ENCODE peak calls at places on chromosome 4, in ten cellular contexts. O is fibroblast of the aortic adventitia, Q is Panc1, H is AG04450, M is neural crest cell, I is H9, L is WTC11, B is tibial nerve, P is ascending aorta, A is mesothelial cell of epicardium. Z is an unnamed sample.
A peak's percentile ranks its signal among the peaks of the same experiment; 100 is the strongest.

GRCh38 chr4:147195386-147195785 is 249.7 kb upstream of the TTC29 start:
- DNase-seq in L (no peak), M (no peak), H (no peak), O (peak; percentile 12), Q (no peak), B (no peak), A (no peak), P (no peak), I (no peak), Z (no peak)

GRCh38 chr4:100525689-100526088 is 7.9 kb upstream of the EMCN start:
- DNase-seq in B (no peak), A (no peak), M (no peak), I (no peak), L (no peak), H (no peak), Q (no peak), P (no peak), O (peak; percentile 48), Z (no peak)

GRCh38 chr4:158350161-158350560 is 139.9 kb downstream of the TMEM144 start:
- DNase-seq in B (no peak), O (no peak), I (no peak), Q (no peak), A (no peak), L (no peak), H (no peak), P (no peak), M (no peak), Z (no peak)

GRCh38 chr4:4755306-4755705 is 104.2 kb upstream of the MSX1 start:
- DNase-seq in A (no peak), O (no peak), L (no peak), B (no peak), M (no peak), I (no peak), Q (no peak), P (no peak), H (no peak), Z (no peak)

GRCh38 chr4:131302108-131302507 is 1847.0 kb upstream of the PCDH10 start:
- DNase-seq in A (no peak), P (no peak), I (peak; percentile 38), H (no peak), M (no peak), B (no peak), O (no peak), L (no peak), Q (no peak), Z (no peak)

GRCh38 chr4:95231713-95232112 is 317.1 kb downstream of the UNC5C start:
- DNase-seq in L (no peak), M (no peak), A (no peak), Q (no peak), I (no peak), B (no peak), H (no peak), P (no peak), O (no peak), Z (no peak)

GRCh38 chr4:108561086-108561485 is 59.3 kb upstream of the RPL34 start:
- DNase-seq in Q (no peak), O (no peak), I (no peak), A (no peak), H (no peak), B (no peak), P (no peak), M (no peak), L (no peak), Z (no peak)

GRCh38 chr4:103415801-103416200 is 217.7 kb upstream of the CENPE start:
- DNase-seq in L (no peak), M (no peak), Q (no peak), P (no peak), H (no peak), B (no peak), O (no peak), I (no peak), A (no peak), Z (no peak)

GRCh38 chr4:130659314-130659713 is 1563.4 kb downstream of the C4orf33 start:
- DNase-seq in M (no peak), I (no peak), L (no peak), O (no peak), A (no peak), H (no peak), P (no peak), Q (no peak), B (no peak), Z (no peak)

DNA sequence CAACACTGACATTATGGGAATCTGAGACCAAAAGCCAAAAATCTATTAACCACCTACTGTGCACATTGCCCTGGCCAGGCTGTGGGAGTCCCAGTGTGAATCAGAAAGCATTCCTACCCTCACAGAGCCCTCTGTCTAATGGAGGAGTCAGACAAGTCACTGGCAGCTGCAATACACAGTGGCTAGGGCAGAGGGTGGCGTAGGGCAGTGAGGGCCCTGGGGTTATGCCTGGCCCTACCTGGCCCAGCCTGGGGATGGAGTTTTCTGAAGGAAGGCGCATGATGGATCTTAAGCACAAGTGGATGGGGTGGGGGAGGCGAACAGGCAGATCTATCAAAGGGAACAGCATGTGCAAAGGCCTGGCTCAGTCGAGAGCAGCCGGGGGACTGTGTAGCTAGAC is 10.8 kb downstream of the JAKMIP1 start:
- DNase-seq in H (no peak), P (no peak), Q (no peak), O (no peak), I (no peak), M (no peak), B (no peak), A (no peak), L (no peak), Z (no peak)
- TF ChIP-seq CTCF in H (no peak), P (no peak), Q (no peak), O (no peak), I (no peak), M (no peak), B (no peak), A (no peak), L (no peak), Z (no peak)

GRCh38 chr4:86596802-86597201 is 2.7 kb downstream of the PTPN13 start:
- DNase-seq in B (no peak), I (no peak), O (peak; percentile 55), P (no peak), H (no peak), Q (no peak), L (no peak), A (no peak), M (no peak), Z (no peak)

GRCh38 chr4:86595426-86595805 is 1.3 kb downstream of the PTPN13 start:
- DNase-seq in B (no peak), L (no peak), O (no peak), I (no peak), A (no peak), P (no peak), M (no peak), Q (no peak), H (no peak), Z (no peak)

GRCh38 chr4:86592553-86593249 is 1.4 kb upstream of the PTPN13 start:
- DNase-seq in A (no peak), O (peak; percentile 25), M (no peak), Q (no peak), I (no peak), P (no peak), L (no peak), H (no peak), B (no peak), Z (no peak)

GRCh38 chr4:86593726-86594558 is at the start of gene PTPN13:
- DNase-seq in Q (no peak), L (peak; percentile 100), M (peak; percentile 99), A (peak; percentile 92), B (peak; percentile 96), P (peak; percentile 99), O (peak; percentile 97), H (peak; percentile 97), I (peak; percentile 100), Z (peak; percentile 97)

GRCh38 chr4:86594559-86595425 is 677 bp downstream of the PTPN13 start:
- DNase-seq in H (peak; percentile 47), P (peak; percentile 70), L (peak; percentile 61), I (peak; percentile 34), A (peak; percentile 37), M (no peak), O (peak; percentile 90), Q (no peak), B (no peak), Z (peak; percentile 93)
- TF ChIP-seq CTCF in H (peak; percentile 41), P (no peak), L (no peak), I (peak; percentile 33), A (no peak), M (peak; percentile 43), O (peak; percentile 40), Q (no peak), B (peak; percentile 5), Z (peak; percentile 30)

GRCh38 chr4:55186123-55186522 is 60.7 kb upstream of the KDR start:
- DNase-seq in L (no peak), P (no peak), B (no peak), A (no peak), I (no peak), M (no peak), O (no peak), Q (no peak), H (no peak), Z (no peak)
- TF ChIP-seq CTCF in L (no peak), P (no peak), B (no peak), A (peak; percentile 12), I (peak; percentile 50), M (peak; percentile 41), O (peak; percentile 26), Q (no peak), H (peak; percentile 21), Z (no peak)

GRCh38 chr4:150974750-150975149 is 40.3 kb downstream of the LRBA start:
- DNase-seq in O (no peak), M (no peak), Q (no peak), H (no peak), L (no peak), A (no peak), B (no peak), I (no peak), P (no peak), Z (no peak)

GRCh38 chr4:150974251-150974640 is 40.8 kb downstream of the LRBA start:
- DNase-seq in I (no peak), A (no peak), O (no peak), L (no peak), M (no peak), Q (no peak), P (no peak), B (no peak), H (no peak), Z (no peak)

GRCh38 chr4:150978738-150979575 is 36.1 kb downstream of the LRBA start:
- DNase-seq in O (no peak), A (no peak), P (no peak), H (no peak), Q (no peak), I (no peak), L (no peak), B (no peak), M (no peak), Z (no peak)

GRCh38 chr4:150973626-150974250 is 41.3 kb downstream of the LRBA start:
- DNase-seq in P (no peak), I (no peak), L (no peak), O (no peak), Q (no peak), H (no peak), B (no peak), M (no peak), A (no peak), Z (no peak)

DNA sequence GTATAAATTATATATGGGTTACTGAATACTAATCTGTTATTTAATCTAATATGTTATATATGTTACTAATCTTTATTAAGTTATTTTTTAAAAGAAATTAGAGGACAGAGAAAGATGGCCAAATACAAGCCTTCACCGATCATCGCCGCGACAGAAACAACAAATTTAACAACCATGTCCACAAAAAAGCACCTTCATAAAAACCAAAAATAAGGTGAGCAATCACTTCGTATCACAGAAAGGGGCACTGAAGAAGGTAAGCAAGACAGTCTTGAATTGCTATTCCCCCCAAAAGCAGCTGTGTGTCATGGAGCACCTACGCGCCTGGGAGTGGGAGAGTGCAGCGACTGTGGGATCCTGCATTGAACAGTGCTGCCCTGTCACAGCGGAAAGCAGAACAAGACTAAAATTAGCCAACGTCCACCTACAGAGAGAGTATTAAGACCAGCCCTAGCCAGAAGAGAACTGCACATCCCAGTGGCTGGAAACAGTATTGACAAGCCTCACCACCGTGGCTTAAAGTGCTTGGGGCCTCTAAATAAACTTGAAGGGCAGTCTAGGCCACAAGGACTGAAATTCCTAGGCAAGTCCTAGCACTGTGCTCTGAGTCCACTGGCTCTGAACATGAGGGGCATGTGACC is 38.5 kb downstream of the LRBA start:
- DNase-seq in B (no peak), A (no peak), H (no peak), Q (no peak), O (no peak), P (no peak), M (no peak), I (peak; percentile 52), L (no peak), Z (no peak)
- TF ChIP-seq CTCF in B (no peak), A (no peak), H (no peak), Q (no peak), O (no peak), P (no peak), M (no peak), I (peak; percentile 52), L (no peak), Z (no peak)